ENCODE peak calls at places on chromosomes 4 and X, in five cellular contexts. B is tibial artery, D is GM23338, F is HCT116, A is Peyer's patch. S is an unnamed sample.

GRCh38 chr4:76764251-76764650 is 133.7 kb downstream of the SOWAHB start:
- DNase-seq in A (no peak), F (no peak), D (peak; percentile 71), B (no peak), S (no peak)

GRCh38 chr4:15303052-15303641 is 124.7 kb upstream of the C1QTNF7 start:
- DNase-seq in B (no peak), D (no peak), A (no peak), F (no peak), S (no peak)

GRCh38 chrX:108122748-108123147 is 31.2 kb downstream of the ATG4A start:
- DNase-seq in A (no peak), F (no peak), D (no peak), B (no peak), S (no peak)

GRCh38 chrX:49039598-49040375 is 3.4 kb downstream of the TFE3 start:
- DNase-seq in D (peak; percentile 95), A (peak; percentile 38), B (peak; percentile 89), F (peak; percentile 75), S (peak; percentile 83)

GRCh38 chrX:22730542-22730941 is 269.2 kb upstream of the DDX53 start:
- DNase-seq in A (no peak), D (peak; percentile 2), F (no peak), B (no peak), S (no peak)

GRCh38 chr4:89152972-89153371 is 41.6 kb downstream of the TIGD2 start:
- DNase-seq in A (no peak), B (no peak), D (peak; percentile 43), F (no peak), S (no peak)

GRCh38 chrX:68832101-68832416 is 3.2 kb downstream of the EFNB1 start:
- DNase-seq in A (peak; percentile 19), D (peak; percentile 24), B (peak; percentile 78), F (no peak), S (no peak)

GRCh38 chrX:107561468-107562215 is 66.7 kb upstream of the PRPS1 start:
- DNase-seq in A (no peak), F (no peak), B (no peak), D (peak; percentile 83), S (no peak)

GRCh38 chrX:95626748-95627147 is 1057.9 kb upstream of the DIAPH2 start:
- DNase-seq in B (no peak), D (no peak), F (no peak), A (no peak), S (no peak)

GRCh38 chrX:15151267-15152196 is 118.4 kb downstream of the ASB9 start:
- DNase-seq in A (no peak), D (no peak), F (no peak), B (no peak), S (no peak)

GRCh38 chrX:19832186-19832965 is 55.0 kb downstream of the SH3KBP1 start:
- DNase-seq in B (no peak), D (no peak), A (no peak), F (no peak), S (no peak)

GRCh38 chrX:68841251-68842049 is 12.6 kb downstream of the EFNB1 start:
- DNase-seq in D (no peak), A (no peak), F (no peak), B (no peak), S (no peak)

GRCh38 chr4:68180858-68181531 is 51.3 kb upstream of the TMPRSS11F start:
- DNase-seq in A (no peak), D (no peak), B (no peak), F (no peak), S (no peak)

GRCh38 chr4:127124919-127125318 is 507.8 kb upstream of the INTU start:
- DNase-seq in F (no peak), D (peak; percentile 30), A (no peak), B (no peak), S (no peak)

GRCh38 chr4:87180767-87181166 is 39.7 kb downstream of the KLHL8 start:
- DNase-seq in F (no peak), A (no peak), D (no peak), B (no peak), S (no peak)

GRCh38 chr4:37533286-37534033 is 152.7 kb downstream of the RELL1 start:
- DNase-seq in B (no peak), A (no peak), D (no peak), F (no peak), S (no peak)

GRCh38 chr4:94036964-94037363 is 170.7 kb upstream of the SMARCAD1 start:
- DNase-seq in D (peak; percentile 14), A (no peak), F (no peak), B (no peak), S (no peak)

DNA sequence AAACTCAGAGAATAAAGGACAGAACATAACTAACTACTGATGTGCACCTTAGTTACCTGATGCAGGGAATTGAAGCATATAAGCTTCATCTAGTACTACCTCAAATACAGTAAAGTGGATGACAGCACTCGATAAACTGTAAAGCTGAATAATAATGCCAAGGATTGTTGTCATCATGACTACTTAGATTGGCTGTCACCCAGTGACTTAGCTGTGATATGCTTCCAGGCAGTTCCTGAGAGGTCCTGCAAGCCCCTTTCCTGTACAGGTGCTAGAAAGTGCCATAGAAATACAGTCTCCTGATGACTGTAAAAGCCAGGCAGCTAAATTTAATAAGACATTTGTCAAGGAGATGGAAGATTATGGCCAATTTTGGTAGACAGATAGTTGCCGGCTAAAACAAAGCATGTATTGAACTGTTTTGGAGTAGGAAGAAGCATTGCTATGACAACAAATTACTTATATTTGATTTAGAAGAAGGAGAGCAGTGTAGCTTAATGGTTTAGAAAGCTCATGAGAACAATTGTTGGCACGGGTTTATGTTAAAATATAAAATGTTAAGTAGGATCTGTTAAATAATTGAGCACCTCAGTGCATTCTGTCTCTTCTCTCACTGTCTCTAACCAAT is 29.7 kb downstream of the TMEM164 start:
- DNase-seq in D (no peak), A (no peak), B (no peak), F (no peak), S (no peak)
- H3K4me1 ChIP-seq in D (no peaks in the 10 kb centered on the region), A (no peaks in the 10 kb centered on the region), B (no peaks in the 10 kb centered on the region), F (no peaks in the 10 kb centered on the region), S (peaks cover 7% of the 10 kb centered on the region)

DNA sequence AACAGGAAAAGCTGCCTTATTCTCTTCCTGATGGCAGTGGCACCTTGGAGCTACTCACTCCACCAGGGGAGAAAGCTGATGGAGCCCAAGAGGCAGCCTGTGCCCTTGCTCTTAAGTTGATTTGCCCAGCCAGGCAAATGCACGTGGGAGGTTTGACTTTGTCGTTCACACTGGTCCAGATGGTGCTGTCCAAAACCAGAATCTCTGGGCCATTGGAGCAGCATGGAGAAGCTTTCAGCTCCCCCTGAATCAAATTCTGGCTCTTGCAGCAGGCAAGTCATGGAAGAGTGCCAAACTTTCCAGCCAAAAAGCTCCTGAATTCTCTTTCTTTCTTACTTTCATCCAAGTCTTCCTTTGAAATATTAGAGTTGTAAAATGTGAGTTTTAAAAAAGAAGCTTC is 970.4 kb downstream of the RPA4 start:
- DNase-seq in A (no peak), F (no peak), D (no peak), B (no peak), S (no peak)
- H3K4me3 ChIP-seq in A (no peak overlapping the region), F (no peak overlapping the region), D (no peak overlapping the region), B (no peak overlapping the region), S (no peak overlapping the region)

DNA sequence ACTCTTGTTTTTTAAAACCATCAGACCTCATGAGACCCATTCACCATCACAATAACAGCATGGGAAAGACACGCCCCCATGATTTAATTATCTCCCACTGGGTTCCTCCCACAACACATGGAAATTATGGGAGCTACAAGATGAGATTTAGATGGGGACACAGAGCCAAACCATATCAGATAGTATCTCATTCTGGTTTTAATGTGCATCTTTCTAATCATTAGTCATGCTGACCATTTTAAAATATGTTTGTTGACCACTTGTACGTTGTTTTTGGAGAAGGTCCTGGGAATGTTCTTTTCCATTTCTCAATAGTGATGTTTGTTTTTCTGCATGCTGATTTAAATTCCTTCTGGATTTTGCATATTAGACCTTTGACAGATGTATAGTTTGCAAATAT is 119.0 kb downstream of the RTL3 start:
- DNase-seq in F (no peak), D (no peak), A (no peak), B (no peak), S (no peak)
- TF ChIP-seq CTCF in F (no peak), D (no peak), A (no peak), B (no peak), S (no peak)

DNA sequence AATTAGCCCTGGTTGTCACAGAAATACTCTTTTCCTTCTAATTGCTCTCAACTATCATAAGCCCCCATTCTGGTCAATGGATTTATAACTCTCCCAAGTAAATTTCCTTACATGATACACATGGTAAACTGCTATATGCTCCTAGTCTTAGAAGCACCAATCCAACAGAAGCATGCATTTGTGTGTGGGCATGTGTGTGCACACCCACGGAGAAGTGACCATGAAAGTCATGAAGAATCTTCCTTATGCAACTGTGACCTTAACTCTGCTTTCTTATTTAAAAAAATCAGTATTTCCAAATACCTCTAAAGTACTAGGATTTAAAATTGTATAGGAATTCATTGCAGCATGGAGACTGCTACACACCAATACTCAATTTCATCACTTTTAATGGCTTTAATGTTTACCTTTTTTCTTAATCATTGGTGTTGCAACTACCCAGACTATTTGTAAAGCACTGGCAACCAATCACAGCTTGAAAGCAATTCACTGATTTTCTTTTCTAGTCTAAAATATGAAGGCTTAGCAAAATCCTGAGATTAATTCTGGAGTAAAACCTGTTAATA is 47.6 kb downstream of the MAML3 start:
- DNase-seq in D (no peak), A (no peak), B (no peak), F (no peak), S (no peak)
- H3K4me1 ChIP-seq in D (no peaks in the 10 kb centered on the region), A (no peaks in the 10 kb centered on the region), B (no peaks in the 10 kb centered on the region), F (no peaks in the 10 kb centered on the region), S (no peaks in the 10 kb centered on the region)

DNA sequence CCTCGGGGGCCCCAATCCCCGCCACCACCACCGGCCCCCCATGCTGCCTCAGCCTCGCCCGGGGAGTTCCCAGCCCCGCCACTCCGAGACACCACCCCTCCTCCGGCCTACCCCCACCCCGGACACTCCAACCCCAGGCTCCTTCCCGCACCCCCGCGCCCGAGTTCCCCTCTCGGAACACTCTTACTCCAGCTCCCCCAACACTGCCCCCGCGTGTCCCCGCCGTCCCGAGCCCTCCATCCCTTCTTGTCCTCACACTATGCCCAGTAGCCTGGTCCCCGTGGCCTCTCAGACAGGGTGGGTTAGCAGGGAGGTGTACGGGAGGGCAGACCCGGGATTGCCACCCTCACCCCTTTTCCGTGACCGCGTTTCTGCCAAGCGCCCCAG is 276.1 kb downstream of the BCOR start:
- DNase-seq in D (no peak), B (no peak), F (no peak), A (no peak), S (no peak)
- H3K4me3 ChIP-seq in D (peak overlapping the region; percentile 49), B (peak overlapping the region; percentile 49), F (no peak overlapping the region), A (no peak overlapping the region), S (no peak overlapping the region)

S was measured in lung.